ENCODE peak calls at places on chromosomes 2 and 18, in five cellular contexts. One of them, this sample, is unnamed.

GRCh38 chr2:191030521-191031154 is 16.7 kb upstream of the STAT1 start:
- DNase-seq in lower leg skin: no peak
- DNase-seq in GM03348: peak
- DNase-seq in left kidney: peak
- DNase-seq in left ventricle myocardium superior: no peak
- DNase-seq in this sample: no peak

GRCh38 chr2:233267516-233268245 is 16.2 kb downstream of the ATG16L1 start:
- DNase-seq in lower leg skin: no peak
- DNase-seq in GM03348: no peak
- DNase-seq in left kidney: no peak
- DNase-seq in left ventricle myocardium superior: no peak
- DNase-seq in this sample: no peak

GRCh38 chr2:84297155-84297554 is 161.9 kb downstream of the SUCLG1 start:
- DNase-seq in lower leg skin: no peak
- DNase-seq in GM03348: no peak
- DNase-seq in left kidney: peak
- DNase-seq in left ventricle myocardium superior: no peak
- DNase-seq in this sample: no peak

GRCh38 chr18:23578891-23579653 is 7.2 kb downstream of the NPC1 start:
- DNase-seq in lower leg skin: no peak
- DNase-seq in GM03348: no peak
- DNase-seq in left kidney: peak
- DNase-seq in left ventricle myocardium superior: no peak
- DNase-seq in this sample: no peak

GRCh38 chr18:9710037-9710436 is 1.9 kb downstream of the RAB31 start:
- DNase-seq in lower leg skin: peak
- DNase-seq in GM03348: no peak
- DNase-seq in left kidney: no peak
- DNase-seq in left ventricle myocardium superior: no peak
- DNase-seq in this sample: no peak

GRCh38 chr18:46414863-46415262 is 242.2 kb downstream of the LOXHD1 start:
- DNase-seq in lower leg skin: no peak
- DNase-seq in GM03348: no peak
- DNase-seq in left kidney: peak
- DNase-seq in left ventricle myocardium superior: no peak
- DNase-seq in this sample: no peak

GRCh38 chr18:68083131-68083530 is 566.6 kb upstream of the DSEL start:
- DNase-seq in lower leg skin: no peak
- DNase-seq in GM03348: peak
- DNase-seq in left kidney: no peak
- DNase-seq in left ventricle myocardium superior: no peak
- DNase-seq in this sample: no peak

GRCh38 chr2:75233965-75234364 is 34.6 kb upstream of the TACR1 start:
- DNase-seq in lower leg skin: no peak
- DNase-seq in GM03348: no peak
- DNase-seq in left kidney: no peak
- DNase-seq in left ventricle myocardium superior: no peak
- DNase-seq in this sample: no peak

GRCh38 chr18:62744076-62744705 is 28.9 kb downstream of the PHLPP1 start:
- DNase-seq in lower leg skin: no peak
- DNase-seq in GM03348: peak
- DNase-seq in left kidney: no peak
- DNase-seq in left ventricle myocardium superior: no peak
- DNase-seq in this sample: no peak

GRCh38 chr2:222709191-222709891 is 37.9 kb downstream of the MOGAT1 start:
- DNase-seq in lower leg skin: peak
- DNase-seq in GM03348: peak
- DNase-seq in left kidney: peak
- DNase-seq in left ventricle myocardium superior: peak
- DNase-seq in this sample: peak

GRCh38 chr2:8086796-8087479 is 594.9 kb upstream of the ID2 start:
- DNase-seq in lower leg skin: no peak
- DNase-seq in GM03348: peak
- DNase-seq in left kidney: no peak
- DNase-seq in left ventricle myocardium superior: no peak
- DNase-seq in this sample: no peak

GRCh38 chr2:111122631-111123421 is 2.1 kb downstream of the BCL2L11 start:
- DNase-seq in lower leg skin: peak
- DNase-seq in GM03348: peak
- DNase-seq in left kidney: peak
- DNase-seq in left ventricle myocardium superior: peak
- DNase-seq in this sample: peak

GRCh38 chr18:68713791-68714190 is 1.1 kb downstream of the TMX3 start:
- DNase-seq in lower leg skin: no peak
- DNase-seq in GM03348: peak
- DNase-seq in left kidney: no peak
- DNase-seq in left ventricle myocardium superior: no peak
- DNase-seq in this sample: no peak

GRCh38 chr2:239222346-239223028 is 178.3 kb downstream of the HDAC4 start:
- DNase-seq in lower leg skin: no peak
- DNase-seq in GM03348: peak
- DNase-seq in left kidney: no peak
- DNase-seq in left ventricle myocardium superior: no peak
- DNase-seq in this sample: no peak

GRCh38 chr18:39841133-39842041 is 2113.6 kb upstream of the PIK3C3 start:
- DNase-seq in lower leg skin: no peak
- DNase-seq in GM03348: peak
- DNase-seq in left kidney: peak
- DNase-seq in left ventricle myocardium superior: peak
- DNase-seq in this sample: peak

GRCh38 chr2:636151-636621 is 41.0 kb downstream of the TMEM18 start:
- DNase-seq in lower leg skin: peak
- DNase-seq in GM03348: no peak
- DNase-seq in left kidney: no peak
- DNase-seq in left ventricle myocardium superior: no peak
- DNase-seq in this sample: no peak

This sample was measured in right cardiac atrium.